ENCODE peak calls at places on chromosome 14, in nine cellular contexts. R, M, O, T, I, Y, W, H and S are unnamed samples.

GRCh38 chr14:105107351-105107750 is 42.1 kb upstream of the GPR132 start:
- DNase-seq in R (no peak), M (no peak), O (no peak), T (no peak), I (no peak), Y (no peak), W (no peak), H (no peak), S (no peak)

GRCh38 chr14:100409016-100409385 is 85.9 kb downstream of the SLC25A47 start:
- DNase-seq in R (no peak), M (no peak), O (no peak), T (no peak), I (no peak), Y (no peak), W (no peak), H (peak; percentile 38), S (no peak)

GRCh38 chr14:57714487-57714899 is 151.4 kb downstream of the SLC35F4 start:
- DNase-seq in R (peak; percentile 60), M (no peak), O (no peak), T (no peak), I (no peak), Y (no peak), W (no peak), H (no peak), S (no peak)

GRCh38 chr14:68215628-68216027 is 396.0 kb downstream of the RAD51B start:
- DNase-seq in R (no peak), M (no peak), O (no peak), T (no peak), I (peak; percentile 7), Y (no peak), W (no peak), H (no peak), S (no peak)

GRCh38 chr14:85556263-85556662 is 26.3 kb downstream of the FLRT2 start:
- DNase-seq in R (no peak), M (no peak), O (no peak), T (no peak), I (no peak), Y (no peak), W (no peak), H (no peak), S (no peak)

GRCh38 chr14:101064121-101064661 is 160.7 kb upstream of the RTL1 start:
- DNase-seq in R (no peak), M (no peak), O (no peak), T (no peak), I (no peak), Y (peak; percentile 37), W (no peak), H (no peak), S (peak; percentile 34)

GRCh38 chr14:45181806-45182205 is 46.1 kb downstream of the FANCM start:
- DNase-seq in R (no peak), M (no peak), O (no peak), T (no peak), I (no peak), Y (no peak), W (no peak), H (no peak), S (no peak)

GRCh38 chr14:24908592-24909236 is 141.2 kb downstream of the STXBP6 start:
- DNase-seq in R (no peak), M (no peak), O (no peak), T (no peak), I (no peak), Y (no peak), W (no peak), H (no peak), S (no peak)

GRCh38 chr14:63180017-63180416 is 24.2 kb upstream of the RHOJ start:
- DNase-seq in R (no peak), M (no peak), O (no peak), T (no peak), I (no peak), Y (no peak), W (no peak), H (no peak), S (no peak)

GRCh38 chr14:23137221-23138172 is 18.4 kb upstream of the CEBPE start:
- DNase-seq in R (no peak), M (no peak), O (no peak), T (no peak), I (no peak), Y (no peak), W (no peak), H (no peak), S (no peak)

GRCh38 chr14:65237956-65238355 is 135.6 kb upstream of the MAX start:
- DNase-seq in R (no peak), M (no peak), O (no peak), T (no peak), I (no peak), Y (no peak), W (no peak), H (peak; percentile 59), S (no peak)

DNA sequence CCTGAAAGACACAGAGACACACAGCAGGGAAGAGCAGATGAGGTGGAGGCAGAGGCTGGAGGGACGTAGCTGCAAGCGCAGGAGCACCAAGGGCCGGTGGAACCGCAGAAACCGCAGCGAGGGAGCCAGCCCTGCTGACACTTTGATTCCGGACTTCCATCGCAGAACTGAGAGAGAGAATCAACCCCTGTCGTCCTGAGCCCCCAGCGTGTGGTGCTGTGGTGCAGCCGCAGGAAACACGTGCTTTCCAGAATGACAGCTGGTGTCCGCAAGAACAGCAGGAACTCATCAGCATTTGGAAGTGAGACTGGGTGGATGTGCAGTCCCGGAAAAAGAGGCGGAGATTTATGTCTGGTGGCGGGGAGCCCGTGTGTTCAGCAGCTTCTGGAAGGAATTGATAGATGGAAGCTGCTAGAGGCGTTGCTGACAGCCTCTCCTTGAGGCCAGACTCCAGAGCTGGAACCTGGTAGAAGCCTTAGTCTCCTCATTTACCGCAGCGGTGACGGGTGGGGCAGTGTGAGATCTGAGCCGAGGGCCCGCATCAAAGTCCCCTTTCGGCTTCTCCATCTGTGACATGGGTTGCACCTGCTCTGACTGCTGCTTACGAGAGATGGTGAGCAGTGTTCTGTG is 21.9 kb upstream of the KLC1 start:
- DNase-seq in R (peak; percentile 64), M (peak; percentile 74), O (peak; percentile 26), T (no peak), I (peak; percentile 65), Y (peak; percentile 68), W (no peak), H (peak; percentile 66), S (no peak)
- TF ChIP-seq CTCF in R (peak; percentile 14), M (peak; percentile 21), O (no peak), T (no peak), I (peak; percentile 61), Y (no peak), W (no peak), H (peak; percentile 27), S (no peak)

DNA sequence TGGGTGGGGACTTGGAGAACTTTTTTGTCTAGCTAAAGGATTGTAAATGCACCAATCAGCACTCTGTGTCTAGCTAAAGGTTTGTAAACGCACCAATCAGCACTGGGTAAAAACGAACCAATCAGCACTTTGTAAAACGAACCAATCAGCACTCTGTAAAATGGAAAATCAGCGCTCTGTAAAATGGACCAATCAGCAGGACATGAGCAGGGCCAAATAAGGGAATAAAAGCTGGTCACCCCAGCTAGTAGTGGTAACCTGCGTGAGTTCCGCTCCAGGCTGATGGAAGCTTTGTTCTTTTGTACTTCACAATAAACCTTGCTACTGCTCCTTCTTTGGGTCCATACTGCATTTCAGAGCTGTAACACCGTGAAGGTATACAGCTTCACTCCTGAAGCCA is 1.6 kb upstream of the ACOT2 start:
- DNase-seq in R (no peak), M (no peak), O (no peak), T (no peak), I (no peak), Y (no peak), W (no peak), H (no peak), S (no peak)
- H3K27ac ChIP-seq in R (no peak overlapping the region), M (no peak overlapping the region), O (no peak overlapping the region), T (no peak overlapping the region), I (no peak overlapping the region), Y (no peak overlapping the region), W (peak overlapping the region; percentile 98), H (no peak overlapping the region), S (no peak overlapping the region)

DNA sequence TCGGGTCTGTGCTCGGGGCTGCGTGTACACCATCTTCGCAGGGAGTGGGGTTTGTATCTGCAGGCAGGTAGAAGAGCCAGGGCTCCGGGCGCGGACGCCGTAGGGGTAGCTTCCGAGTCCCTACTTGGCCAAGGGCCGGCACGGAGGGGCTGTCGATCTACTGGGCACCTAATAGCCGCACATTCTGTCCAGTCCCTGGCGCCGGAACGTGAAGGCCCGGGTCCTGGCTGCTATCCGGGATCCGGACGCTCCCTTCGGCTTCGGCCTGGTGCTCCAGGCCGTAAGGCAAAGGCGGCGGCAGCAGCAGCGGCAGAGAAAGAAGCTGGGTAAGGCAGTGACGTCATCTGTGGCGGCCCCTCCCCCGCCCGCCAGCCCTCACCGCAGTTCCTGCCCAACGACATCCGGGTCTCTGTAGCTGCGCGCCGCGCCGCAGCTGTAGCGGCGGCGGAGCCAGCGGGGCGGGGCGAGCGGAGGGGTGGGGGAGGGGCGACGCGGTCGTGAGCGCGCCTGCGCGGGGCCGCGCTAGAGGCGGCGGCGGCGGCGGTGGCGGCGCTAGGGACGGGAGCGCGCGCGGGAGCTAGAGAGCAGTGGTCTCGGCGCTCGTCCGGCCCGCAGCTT is at the start of gene PPM1A:
- DNase-seq in R (peak; percentile 98), M (peak; percentile 88), O (peak; percentile 93), T (peak; percentile 84), I (peak; percentile 97), Y (peak; percentile 98), W (peak; percentile 91), H (peak; percentile 93), S (peak; percentile 99)
- H3K4me1 ChIP-seq in R (peaks cover 43% of the 10 kb centered on the region), M (peaks cover 16% of the 10 kb centered on the region), O (peaks cover 41% of the 10 kb centered on the region), T (peaks cover 9% of the 10 kb centered on the region), I (peaks cover 55% of the 10 kb centered on the region), Y (peaks cover 10% of the 10 kb centered on the region), W (peaks cover 34% of the 10 kb centered on the region), H (peaks cover 10% of the 10 kb centered on the region), S (peaks cover 32% of the 10 kb centered on the region)

GRCh38 chr14:102373110-102373509 is 10.4 kb downstream of the TECPR2 start:
- DNase-seq in R (no peak), M (no peak), O (no peak), T (no peak), I (no peak), Y (no peak), W (no peak), H (no peak), S (no peak)

GRCh38 chr14:102374264-102374663 is 11.5 kb downstream of the TECPR2 start:
- DNase-seq in R (no peak), M (no peak), O (no peak), T (no peak), I (no peak), Y (no peak), W (no peak), H (no peak), S (no peak)

GRCh38 chr14:102378830-102379229 is 16.1 kb downstream of the TECPR2 start:
- DNase-seq in R (no peak), M (no peak), O (no peak), T (no peak), I (no peak), Y (no peak), W (no peak), H (no peak), S (no peak)

GRCh38 chr14:102377696-102378095 is 15.0 kb downstream of the TECPR2 start:
- DNase-seq in R (no peak), M (no peak), O (no peak), T (no peak), I (no peak), Y (no peak), W (no peak), H (no peak), S (no peak)

DNA sequence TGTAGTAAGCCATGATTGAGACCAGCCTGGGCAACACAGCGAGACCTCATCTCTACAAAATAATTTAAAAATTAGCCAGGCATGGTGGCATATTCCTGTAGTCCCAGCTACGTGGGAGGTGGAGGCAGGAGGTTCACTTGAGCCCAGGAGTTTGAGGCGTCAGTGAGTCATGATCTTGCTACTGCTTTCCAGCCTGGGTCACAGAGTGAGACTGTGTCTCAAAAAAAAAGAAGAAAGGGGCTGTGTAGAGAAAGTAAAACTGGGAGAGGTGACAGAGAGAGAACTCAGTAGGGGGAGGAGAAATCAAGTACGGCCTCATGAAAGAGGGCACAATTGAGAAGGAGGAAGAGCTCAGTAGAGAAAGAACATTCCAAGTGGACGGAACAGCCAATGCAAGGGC is 12.4 kb downstream of the TECPR2 start:
- DNase-seq in R (no peak), M (no peak), O (no peak), T (no peak), I (no peak), Y (no peak), W (no peak), H (no peak), S (no peak)
- TF ChIP-seq CTCF in R (no peak), M (no peak), O (no peak), T (no peak), I (no peak), Y (no peak), W (no peak), H (no peak), S (no peak)